ENCODE peak calls at places on chromosomes 4 and X, in six cellular contexts. One of them, this sample, is unnamed.

GRCh38 chr4:61604054-61604453 is 403.9 kb downstream of the ADGRL3 start:
- DNase-seq in sigmoid colon: no peak
- DNase-seq in lung: no peak
- DNase-seq in B cell: no peak
- DNase-seq in progenitor cell of endocrine pancreas: no peak
- DNase-seq in AG10803: no peak
- DNase-seq in this sample: no peak

GRCh38 chr4:108359936-108360681 is 191.4 kb upstream of the LEF1 start:
- DNase-seq in sigmoid colon: no peak
- DNase-seq in lung: no peak
- DNase-seq in B cell: no peak
- DNase-seq in progenitor cell of endocrine pancreas: no peak
- DNase-seq in AG10803: no peak
- DNase-seq in this sample: no peak

GRCh38 chr4:117676153-117676552 is 358.1 kb upstream of the NDST3 start:
- DNase-seq in sigmoid colon: no peak
- DNase-seq in lung: no peak
- DNase-seq in B cell: no peak
- DNase-seq in progenitor cell of endocrine pancreas: no peak
- DNase-seq in AG10803: no peak
- DNase-seq in this sample: no peak

GRCh38 chr4:145183023-145183422 is 2.6 kb upstream of the OTUD4 start:
- DNase-seq in sigmoid colon: no peak
- DNase-seq in lung: no peak
- DNase-seq in B cell: no peak
- DNase-seq in progenitor cell of endocrine pancreas: no peak
- DNase-seq in AG10803: no peak
- DNase-seq in this sample: no peak

GRCh38 chr4:179867300-179867878 is 2375.8 kb upstream of the TENM3 start:
- DNase-seq in sigmoid colon: no peak
- DNase-seq in lung: peak; percentile 34
- DNase-seq in B cell: peak; percentile 70
- DNase-seq in progenitor cell of endocrine pancreas: peak; percentile 32
- DNase-seq in AG10803: no peak
- DNase-seq in this sample: peak; percentile 56

GRCh38 chr4:90126805-90127204 is 389 bp upstream of the CCSER1 start:
- DNase-seq in sigmoid colon: no peak
- DNase-seq in lung: no peak
- DNase-seq in B cell: no peak
- DNase-seq in progenitor cell of endocrine pancreas: no peak
- DNase-seq in AG10803: no peak
- DNase-seq in this sample: no peak

GRCh38 chr4:2535386-2536192 is 858 bp upstream of the FAM193A start:
- DNase-seq in sigmoid colon: peak; percentile 80
- DNase-seq in lung: peak; percentile 64
- DNase-seq in B cell: peak; percentile 81
- DNase-seq in progenitor cell of endocrine pancreas: peak; percentile 51
- DNase-seq in AG10803: peak; percentile 29
- DNase-seq in this sample: peak; percentile 55

GRCh38 chr4:108166441-108167315 is 2.1 kb downstream of the LEF1 start:
- DNase-seq in sigmoid colon: no peak
- DNase-seq in lung: no peak
- DNase-seq in B cell: peak; percentile 37
- DNase-seq in progenitor cell of endocrine pancreas: no peak
- DNase-seq in AG10803: no peak
- DNase-seq in this sample: peak; percentile 71

GRCh38 chr4:149781150-149781549 is 34.5 kb downstream of the IQCM start:
- DNase-seq in sigmoid colon: no peak
- DNase-seq in lung: no peak
- DNase-seq in B cell: no peak
- DNase-seq in progenitor cell of endocrine pancreas: no peak
- DNase-seq in AG10803: peak; percentile 59
- DNase-seq in this sample: no peak

GRCh38 chr4:8741513-8742226 is 130.0 kb downstream of the HMX1 start:
- DNase-seq in sigmoid colon: peak; percentile 39
- DNase-seq in lung: no peak
- DNase-seq in B cell: no peak
- DNase-seq in progenitor cell of endocrine pancreas: no peak
- DNase-seq in AG10803: no peak
- DNase-seq in this sample: no peak

GRCh38 chr4:175536852-175537453 is 275.1 kb downstream of the GPM6A start:
- DNase-seq in sigmoid colon: no peak
- DNase-seq in lung: no peak
- DNase-seq in B cell: peak; percentile 40
- DNase-seq in progenitor cell of endocrine pancreas: no peak
- DNase-seq in AG10803: peak; percentile 66
- DNase-seq in this sample: peak; percentile 20

GRCh38 chrX:120791013-120791643 is 84.5 kb downstream of the CT47B1 start:
- DNase-seq in sigmoid colon: peak; percentile 72
- DNase-seq in lung: peak; percentile 45
- DNase-seq in B cell: no peak
- DNase-seq in progenitor cell of endocrine pancreas: no peak
- DNase-seq in AG10803: peak; percentile 87
- DNase-seq in this sample: no peak

GRCh38 chr4:77001907-77002306 is 52.4 kb downstream of the SEPTIN11 start:
- DNase-seq in sigmoid colon: no peak
- DNase-seq in lung: no peak
- DNase-seq in B cell: no peak
- DNase-seq in progenitor cell of endocrine pancreas: no peak
- DNase-seq in AG10803: no peak
- DNase-seq in this sample: no peak

GRCh38 chr4:37803348-37803973 is 23.0 kb upstream of the PGM2 start:
- DNase-seq in sigmoid colon: no peak
- DNase-seq in lung: no peak
- DNase-seq in B cell: peak; percentile 64
- DNase-seq in progenitor cell of endocrine pancreas: no peak
- DNase-seq in AG10803: peak; percentile 65
- DNase-seq in this sample: peak; percentile 33

GRCh38 chrX:75603833-75604232 is 81.0 kb upstream of the ZDHHC15 start:
- DNase-seq in sigmoid colon: no peak
- DNase-seq in lung: no peak
- DNase-seq in B cell: peak; percentile 24
- DNase-seq in progenitor cell of endocrine pancreas: no peak
- DNase-seq in AG10803: peak; percentile 12
- DNase-seq in this sample: peak; percentile 28

GRCh38 chrX:16119353-16120220 is 3.8 kb upstream of the GRPR start:
- DNase-seq in sigmoid colon: no peak
- DNase-seq in lung: no peak
- DNase-seq in B cell: peak; percentile 38
- DNase-seq in progenitor cell of endocrine pancreas: no peak
- DNase-seq in AG10803: no peak
- DNase-seq in this sample: peak; percentile 20

GRCh38 chrX:7117587-7117986 is 29.9 kb upstream of the STS start:
- DNase-seq in sigmoid colon: no peak
- DNase-seq in lung: no peak
- DNase-seq in B cell: no peak
- DNase-seq in progenitor cell of endocrine pancreas: no peak
- DNase-seq in AG10803: no peak
- DNase-seq in this sample: no peak

GRCh38 chr4:92136434-92136833 is 167.3 kb upstream of the GRID2 start:
- DNase-seq in sigmoid colon: no peak
- DNase-seq in lung: no peak
- DNase-seq in B cell: no peak
- DNase-seq in progenitor cell of endocrine pancreas: no peak
- DNase-seq in AG10803: no peak
- DNase-seq in this sample: no peak

DNA sequence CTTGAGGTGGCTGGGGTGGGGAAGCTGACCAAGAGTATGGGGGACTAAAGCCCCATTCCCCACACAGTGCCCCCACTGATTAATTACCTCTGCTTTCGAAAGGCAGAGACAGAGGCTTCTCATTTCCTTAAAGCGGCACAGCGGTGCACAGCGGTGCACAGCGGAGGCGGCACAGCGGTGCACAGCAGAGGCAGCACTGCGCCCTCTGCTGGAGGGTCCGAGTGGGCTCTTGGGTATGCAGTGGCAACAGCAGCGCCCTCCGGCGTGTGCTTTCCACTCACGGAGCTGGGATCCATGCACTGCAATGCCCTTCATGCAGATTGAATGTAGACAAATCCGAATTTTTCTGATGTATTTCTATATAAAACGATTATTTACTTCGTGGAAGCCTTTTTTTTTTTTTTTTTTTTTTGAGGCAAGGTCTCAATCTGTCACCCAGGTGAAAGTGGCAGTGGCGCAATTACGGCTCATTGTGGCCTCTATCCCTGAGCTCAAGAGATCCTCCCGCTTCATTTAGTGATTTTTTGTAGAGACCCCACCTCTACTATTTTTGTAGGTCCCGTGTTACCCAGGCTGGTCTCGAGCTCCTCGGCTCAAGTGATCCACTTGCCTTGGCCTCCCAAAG is 19.7 kb upstream of the PRPS2 start:
- DNase-seq in sigmoid colon: no peak
- DNase-seq in lung: peak; percentile 32
- DNase-seq in B cell: peak; percentile 88
- DNase-seq in progenitor cell of endocrine pancreas: peak; percentile 15
- DNase-seq in AG10803: peak; percentile 16
- DNase-seq in this sample: peak; percentile 62
- TF ChIP-seq CTCF in sigmoid colon: no peak
- TF ChIP-seq CTCF in lung: peak; percentile 45
- TF ChIP-seq CTCF in B cell: peak; percentile 76
- TF ChIP-seq CTCF in progenitor cell of endocrine pancreas: peak; percentile 70
- TF ChIP-seq CTCF in AG10803: peak; percentile 55
- TF ChIP-seq CTCF in this sample: peak; percentile 80

DNA sequence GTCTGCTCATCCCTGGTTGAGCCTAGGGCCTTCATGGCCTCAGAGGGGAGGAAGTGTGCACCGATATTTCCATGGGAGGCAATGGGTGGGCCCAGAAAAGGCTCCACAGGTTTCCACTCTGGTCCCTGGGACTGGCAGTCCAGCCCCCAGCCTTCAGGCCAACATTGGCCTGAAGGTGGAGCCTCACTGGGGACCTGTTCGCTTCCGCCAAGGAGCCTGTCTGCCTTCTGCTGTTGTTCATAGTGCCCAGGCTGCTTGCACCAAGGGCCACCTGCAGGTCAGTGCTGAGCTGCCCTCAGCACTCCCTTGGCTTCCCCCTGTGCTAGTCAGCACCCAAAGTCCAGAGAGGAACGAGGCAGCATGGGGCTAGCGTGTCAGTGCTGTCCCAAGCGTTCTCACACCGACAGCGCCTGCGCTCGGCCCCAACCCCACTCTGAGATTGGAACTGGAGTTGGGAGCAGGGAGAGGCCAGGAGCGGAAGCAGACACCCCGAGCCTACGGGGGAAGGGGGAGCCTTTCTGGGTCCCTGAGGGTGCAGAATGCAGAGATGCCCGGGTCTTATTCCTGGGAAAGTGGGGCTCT is 720.7 kb downstream of the PCDH18 start:
- DNase-seq in sigmoid colon: no peak
- DNase-seq in lung: no peak
- DNase-seq in B cell: no peak
- DNase-seq in progenitor cell of endocrine pancreas: no peak
- DNase-seq in AG10803: no peak
- DNase-seq in this sample: no peak
- TF ChIP-seq CTCF in sigmoid colon: no peak
- TF ChIP-seq CTCF in lung: no peak
- TF ChIP-seq CTCF in B cell: no peak
- TF ChIP-seq CTCF in progenitor cell of endocrine pancreas: no peak
- TF ChIP-seq CTCF in AG10803: no peak
- TF ChIP-seq CTCF in this sample: no peak

DNA sequence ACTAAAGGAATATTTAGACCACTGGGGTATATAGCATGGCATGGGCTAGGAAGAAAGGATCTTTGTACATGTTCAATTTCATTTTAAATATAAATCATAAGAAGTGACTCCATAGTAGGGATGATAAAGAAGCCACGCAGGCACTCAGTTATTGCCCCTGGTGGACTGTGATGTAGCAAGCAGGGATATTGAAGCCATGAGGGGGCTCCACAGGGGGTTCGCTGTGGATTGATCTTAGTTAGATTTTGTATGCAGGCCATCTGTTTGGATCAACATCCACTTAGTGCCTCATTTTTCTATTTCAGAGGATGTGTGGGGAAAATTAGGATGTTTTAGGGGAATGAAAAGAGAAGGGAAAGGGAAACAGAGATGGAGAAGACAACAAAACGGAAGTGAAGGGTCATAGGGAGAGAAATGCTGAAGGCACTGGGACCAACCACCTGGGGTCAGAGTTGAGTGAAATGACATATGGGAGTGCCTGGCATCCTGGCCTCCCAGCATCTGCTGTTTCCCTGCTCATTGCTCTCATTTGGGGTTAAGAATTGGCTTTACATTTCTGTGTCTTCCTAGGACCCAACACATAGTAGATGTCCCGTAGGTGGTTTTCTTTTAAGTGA is 11.2 kb upstream of the FREM3 start:
- DNase-seq in sigmoid colon: no peak
- DNase-seq in lung: no peak
- DNase-seq in B cell: no peak
- DNase-seq in progenitor cell of endocrine pancreas: no peak
- DNase-seq in AG10803: no peak
- DNase-seq in this sample: no peak
- TF ChIP-seq CTCF in sigmoid colon: no peak
- TF ChIP-seq CTCF in lung: no peak
- TF ChIP-seq CTCF in B cell: no peak
- TF ChIP-seq CTCF in progenitor cell of endocrine pancreas: no peak
- TF ChIP-seq CTCF in AG10803: no peak
- TF ChIP-seq CTCF in this sample: no peak

DNA sequence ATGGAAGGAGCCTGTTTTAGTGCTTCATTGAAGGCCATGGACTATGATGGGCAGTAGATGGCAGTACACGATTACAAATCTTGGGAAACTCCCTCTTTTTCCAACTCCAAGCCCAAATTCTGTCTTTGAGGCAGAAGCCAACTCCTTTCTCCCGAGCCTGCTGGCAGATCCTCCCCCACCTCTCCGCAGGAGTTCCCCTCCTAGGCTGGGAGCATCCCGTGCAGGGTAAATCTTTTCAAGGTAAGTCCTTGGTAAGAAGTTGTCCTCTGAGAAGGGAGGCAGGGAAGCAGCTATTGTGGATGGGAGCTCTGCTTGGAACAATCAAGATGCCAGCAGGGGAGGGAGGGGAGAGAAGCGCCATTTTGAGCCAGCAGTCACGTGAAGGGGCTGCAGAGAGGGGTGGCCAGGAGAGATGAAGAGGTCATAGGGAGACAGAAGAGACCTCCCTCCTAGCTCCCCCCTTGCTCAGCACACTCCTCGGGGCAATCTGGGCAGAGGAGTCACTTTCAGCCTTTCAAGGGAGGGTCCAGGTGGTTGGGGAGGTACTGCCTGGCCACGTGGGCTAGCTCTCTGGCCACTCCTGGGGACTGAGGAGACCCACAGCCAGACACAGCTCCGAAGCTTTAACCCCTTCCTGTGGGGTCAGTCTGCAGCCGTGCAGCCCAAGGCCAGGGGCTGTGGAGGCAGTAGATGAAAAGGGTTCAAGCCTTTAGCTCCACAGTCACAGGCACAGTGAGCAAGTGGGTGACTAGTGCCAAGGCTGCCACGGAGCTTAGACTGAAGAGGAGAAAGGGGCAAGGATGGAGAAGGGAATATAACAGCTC is 9.6 kb downstream of the CC2D2A start:
- DNase-seq in sigmoid colon: peak; percentile 78
- DNase-seq in lung: peak; percentile 55
- DNase-seq in B cell: peak; percentile 13
- DNase-seq in progenitor cell of endocrine pancreas: peak; percentile 38
- DNase-seq in AG10803: peak; percentile 82
- DNase-seq in this sample: peak; percentile 54
- TF ChIP-seq CTCF in sigmoid colon: peak; percentile 60
- TF ChIP-seq CTCF in lung: peak; percentile 54
- TF ChIP-seq CTCF in B cell: no peak
- TF ChIP-seq CTCF in progenitor cell of endocrine pancreas: peak; percentile 71
- TF ChIP-seq CTCF in AG10803: peak; percentile 86
- TF ChIP-seq CTCF in this sample: peak; percentile 69

This sample was measured in GM10248.